ENCODE peak calls at places on chromosomes 16 and 17, in nine cellular contexts. G is ACHN; D is Jurkat, Clone E6-1; E is HL-60; B is KBM-7; N is activated naive CD4-positive, alpha-beta T cell treated with anti-CD3 and anti-CD28 coated beads for 36 hours; X is AG04450; Y is GM23338; V is transverse colon. T is an unnamed sample.

GRCh38 chr17:5352681-5353289 is 66.7 kb downstream of the NUP88 start:
- DNase-seq in E (no peak), D (no peak), B (no peak), X (no peak), G (no peak), V (no peak), Y (no peak), N (no peak), T (no peak)

GRCh38 chr17:41013606-41014005 is 4.7 kb upstream of the KRTAP3-1 start:
- DNase-seq in Y (no peak), X (peak; percentile 13), E (no peak), V (no peak), D (no peak), N (no peak), B (no peak), G (no peak), T (no peak)

GRCh38 chr16:54094641-54095040 is 191.9 kb downstream of the IRX3 start:
- DNase-seq in E (no peak), N (no peak), X (no peak), B (no peak), D (no peak), G (no peak), Y (no peak), V (no peak), T (no peak)

GRCh38 chr17:56910509-56911235 is 3.2 kb downstream of the TRIM25 start:
- DNase-seq in E (no peak), N (no peak), G (no peak), Y (no peak), D (no peak), V (no peak), B (no peak), X (no peak), T (no peak)

GRCh38 chr17:79338589-79338988 is 264.0 kb downstream of the ENGASE start:
- DNase-seq in D (no peak), B (no peak), G (peak; percentile 44), V (no peak), X (no peak), E (no peak), Y (no peak), N (no peak), T (no peak)

GRCh38 chr17:44804301-44805061 is 25.6 kb downstream of the GJC1 start:
- DNase-seq in Y (no peak), X (no peak), B (no peak), V (peak; percentile 45), G (no peak), E (no peak), D (no peak), N (no peak), T (no peak)

GRCh38 chr17:44875761-44876160 is 23.5 kb downstream of the EFTUD2 start:
- DNase-seq in D (no peak), X (no peak), G (no peak), B (no peak), N (no peak), V (no peak), Y (no peak), E (no peak), T (no peak)

GRCh38 chr16:84067640-84068039 is 25.0 kb upstream of the SLC38A8 start:
- DNase-seq in B (no peak), V (no peak), N (no peak), D (no peak), X (no peak), Y (no peak), E (no peak), G (no peak), T (no peak)

GRCh38 chr17:48571024-48571818 is 6.9 kb downstream of the HOXB4 start:
- DNase-seq in G (no peak), E (no peak), B (no peak), V (no peak), D (no peak), Y (no peak), X (no peak), N (no peak), T (no peak)

GRCh38 chr17:66222772-66223350 is 6.4 kb downstream of the APOH start:
- DNase-seq in G (no peak), V (no peak), X (no peak), E (no peak), Y (no peak), D (no peak), N (no peak), B (no peak), T (no peak)

GRCh38 chr16:67563708-67564468 is 1.6 kb downstream of the CTCF start:
- DNase-seq in X (peak; percentile 57), E (peak; percentile 75), B (peak; percentile 52), Y (peak; percentile 48), D (no peak), G (peak; percentile 46), N (peak; percentile 57), V (peak; percentile 57), T (no peak)

GRCh38 chr17:81731271-81731670 is 19.2 kb downstream of the SLC25A10 start:
- DNase-seq in X (no peak), Y (no peak), G (no peak), E (peak; percentile 78), N (no peak), D (peak; percentile 41), V (no peak), B (no peak), T (no peak)

GRCh38 chr16:46713634-46714033 is 24.2 kb downstream of the ORC6 start:
- DNase-seq in B (no peak), N (no peak), E (no peak), V (no peak), G (no peak), Y (no peak), D (no peak), X (no peak), T (no peak)

GRCh38 chr16:85252014-85252413 is 139.7 kb upstream of the CIBAR2 start:
- DNase-seq in X (no peak), V (no peak), N (no peak), B (no peak), D (no peak), E (no peak), Y (no peak), G (no peak), T (no peak)

GRCh38 chr17:76710863-76711611 is at the start of gene MXRA7:
- DNase-seq in V (peak; percentile 72), Y (peak; percentile 80), N (peak; percentile 53), E (no peak), D (no peak), X (no peak), G (peak; percentile 76), B (no peak), T (peak; percentile 76)

GRCh38 chr17:29590979-29591736 is 1.7 kb upstream of the GIT1 start:
- DNase-seq in E (peak; percentile 18), B (no peak), X (no peak), Y (peak; percentile 86), G (peak; percentile 22), V (peak; percentile 42), N (peak; percentile 63), D (no peak), T (peak; percentile 44)

GRCh38 chr17:40484285-40484972 is 17.0 kb downstream of the TNS4 start:
- DNase-seq in G (no peak), X (no peak), V (no peak), B (no peak), E (no peak), Y (no peak), N (no peak), D (no peak), T (no peak)

GRCh38 chr16:684067-684794 is at the start of gene JMJD8:
- DNase-seq in N (peak; percentile 98), D (peak; percentile 90), B (peak; percentile 96), Y (peak; percentile 97), V (peak; percentile 98), E (peak; percentile 99), X (peak; percentile 75), G (peak; percentile 99), T (peak; percentile 96)

GRCh38 chr16:89574681-89575246 is 794 bp upstream of the CPNE7 start:
- DNase-seq in X (no peak), Y (peak; percentile 92), G (no peak), V (peak; percentile 72), B (peak; percentile 87), E (peak; percentile 26), D (no peak), N (peak; percentile 75), T (peak; percentile 87)

GRCh38 chr17:76125922-76126321 is 15.1 kb downstream of the FOXJ1 start:
- DNase-seq in B (no peak), Y (no peak), E (no peak), X (no peak), V (no peak), N (no peak), G (no peak), D (no peak), T (no peak)

GRCh38 chr16:4511441-4512082 is 27.0 kb downstream of the CDIP1 start:
- DNase-seq in N (peak; percentile 36), E (peak; percentile 65), G (peak; percentile 67), D (no peak), V (peak; percentile 56), X (no peak), Y (peak; percentile 89), B (peak; percentile 72), T (peak; percentile 89)

GRCh38 chr17:2542456-2542855 is 30.8 kb upstream of the METTL16 start:
- DNase-seq in V (no peak), N (no peak), G (no peak), Y (no peak), X (no peak), D (no peak), E (peak; percentile 56), B (no peak), T (no peak)

GRCh38 chr16:87765473-87765775 is 362 bp downstream of the KLHDC4 start:
- DNase-seq in Y (peak; percentile 16), X (no peak), N (peak; percentile 33), D (peak; percentile 87), B (peak; percentile 42), E (peak; percentile 3), G (peak; percentile 28), V (peak; percentile 15), T (no peak)

GRCh38 chr17:63275968-63276349 is 170.1 kb downstream of the CYB561 start:
- DNase-seq in V (no peak), D (no peak), B (no peak), E (no peak), Y (no peak), G (no peak), X (no peak), N (no peak), T (no peak)

GRCh38 chr17:44307387-44308186 is 814 bp upstream of the RUNDC3A start:
- DNase-seq in V (peak; percentile 25), N (no peak), X (no peak), E (no peak), G (peak; percentile 82), Y (peak; percentile 82), D (no peak), B (no peak), T (peak; percentile 76)

GRCh38 chr17:72358465-72358864 is 237.6 kb downstream of the SOX9 start:
- DNase-seq in G (peak; percentile 52), Y (no peak), N (no peak), X (peak; percentile 66), V (no peak), B (no peak), E (no peak), D (no peak), T (no peak)

GRCh38 chr17:57965521-57966160 is 10.4 kb upstream of the CUEDC1 start:
- DNase-seq in X (no peak), N (no peak), G (no peak), V (no peak), D (no peak), E (no peak), Y (no peak), B (no peak), T (no peak)

GRCh38 chr16:52515068-52515671 is 31.8 kb downstream of the TOX3 start:
- DNase-seq in V (no peak), N (no peak), G (peak; percentile 12), D (no peak), X (no peak), Y (peak; percentile 57), E (no peak), B (no peak), T (no peak)

GRCh38 chr17:4433515-4434031 is at the start of gene SPNS3:
- DNase-seq in Y (no peak), E (peak; percentile 95), N (peak; percentile 64), G (no peak), X (no peak), B (peak; percentile 83), D (peak; percentile 92), V (no peak), T (no peak)

GRCh38 chr16:30068750-30069574 is 3.4 kb downstream of the ALDOA start:
- DNase-seq in B (peak; percentile 57), X (no peak), N (peak; percentile 69), G (peak; percentile 64), V (peak; percentile 28), Y (peak; percentile 57), D (no peak), E (peak; percentile 43), T (peak; percentile 43)

GRCh38 chr16:9499921-9500593 is 408.6 kb downstream of the HAPSTR1 start:
- DNase-seq in B (no peak), E (no peak), X (no peak), Y (peak; percentile 71), V (no peak), G (no peak), D (no peak), N (no peak), T (peak; percentile 54)